ENCODE peak calls at places on chromosomes 7 and 10, in four cellular contexts. Y is PC-3; N is GM23248; O is effector memory CD4-positive, alpha-beta T cell. A is an unnamed sample. For H3K4me1, the result is how much of the 10 kb centered on the place peaks cover.

GRCh38 chr10:70306168-70306705 is 22.4 kb upstream of the NPFFR1 start:
- DNase-seq in Y (no peak), N (no peak), O (no peak), A (no peak)

GRCh38 chr10:21278491-21279216 is 246.8 kb downstream of the SKIDA1 start:
- DNase-seq in Y (peak), N (peak), O (no peak), A (peak)

GRCh38 chr7:77540402-77540822 is 3.3 kb downstream of the PTPN12 start:
- DNase-seq in Y (no peak), N (no peak), O (no peak), A (no peak)

GRCh38 chr10:34737772-34738169 is 77.3 kb downstream of the PARD3 start:
- DNase-seq in Y (no peak), N (no peak), O (no peak), A (no peak)

GRCh38 chr7:132450188-132450587 is 126.1 kb downstream of the PLXNA4 start:
- DNase-seq in Y (no peak), N (no peak), O (no peak), A (no peak)

GRCh38 chr10:93072713-93073538 is 767 bp upstream of the CYP26A1 start:
- DNase-seq in Y (no peak), N (peak), O (no peak), A (no peak)

GRCh38 chr7:72754312-72754711 is 73.7 kb downstream of the TYW1B start:
- DNase-seq in Y (no peak), N (no peak), O (no peak), A (no peak)

GRCh38 chr10:15718495-15719061 is 1.1 kb downstream of the ITGA8 start:
- DNase-seq in Y (no peak), N (no peak), O (no peak), A (peak)

GRCh38 chr10:19466709-19467108 is 349.5 kb upstream of the PLXDC2 start:
- DNase-seq in Y (no peak), N (no peak), O (no peak), A (no peak)

GRCh38 chr7:26948617-26949118 is 84.3 kb upstream of the SKAP2 start:
- DNase-seq in Y (no peak), N (no peak), O (no peak), A (no peak)

GRCh38 chr7:54985405-54986360 is 33.1 kb upstream of the EGFR start:
- DNase-seq in Y (peak), N (peak), O (no peak), A (peak)

GRCh38 chr7:43249808-43250145 is 137.3 kb downstream of the HECW1 start:
- DNase-seq in Y (no peak), N (peak), O (no peak), A (no peak)

GRCh38 chr7:6106140-6106904 is 75.1 kb downstream of the ANKRD61 start:
- DNase-seq in Y (peak), N (peak), O (no peak), A (peak)

GRCh38 chr10:99906470-99906869 is 103.3 kb downstream of the DNMBP start:
- DNase-seq in Y (no peak), N (peak), O (no peak), A (no peak)

GRCh38 chr7:126443951-126444350 is 808.8 kb downstream of the GRM8 start:
- DNase-seq in Y (no peak), N (no peak), O (no peak), A (no peak)

GRCh38 chr7:34041716-34042115 is 136.4 kb downstream of the BMPER start:
- DNase-seq in Y (no peak), N (peak), O (no peak), A (no peak)

GRCh38 chr10:96516337-96516736 is 2.6 kb upstream of the TLL2 start:
- DNase-seq in Y (no peak), N (no peak), O (no peak), A (no peak)

GRCh38 chr10:130254168-130255061 is 118.2 kb downstream of the GLRX3 start:
- DNase-seq in Y (no peak), N (no peak), O (no peak), A (peak)

GRCh38 chr7:101804087-101804631 is 13.3 kb upstream of the CUX1 start:
- DNase-seq in Y (no peak), N (peak), O (no peak), A (no peak)

GRCh38 chr7:33813331-33813730 is 92.0 kb upstream of the BMPER start:
- DNase-seq in Y (no peak), N (no peak), O (no peak), A (no peak)

GRCh38 chr10:133097418-133097817 is 9.7 kb downstream of the ADGRA1 start:
- DNase-seq in Y (no peak), N (no peak), O (no peak), A (no peak)

GRCh38 chr7:83492802-83493201 is 156.1 kb downstream of the SEMA3E start:
- DNase-seq in Y (no peak), N (no peak), O (no peak), A (no peak)

GRCh38 chr7:33710608-33711007 is 194.7 kb upstream of the BMPER start:
- DNase-seq in Y (no peak), N (peak), O (no peak), A (no peak)

GRCh38 chr10:8898745-8899330 is 844.4 kb downstream of the GATA3 start:
- DNase-seq in Y (no peak), N (no peak), O (no peak), A (no peak)

GRCh38 chr7:44103941-44104879 is at the start of gene AEBP1:
- DNase-seq in Y (no peak), N (peak), O (no peak), A (peak)

GRCh38 chr10:58588673-58589265 is 76.1 kb downstream of the BICC1 start:
- DNase-seq in Y (peak), N (no peak), O (no peak), A (no peak)

GRCh38 chr10:87503892-87504291 is 801 bp upstream of the MINPP1 start:
- DNase-seq in Y (no peak), N (peak), O (no peak), A (peak)

GRCh38 chr7:19177269-19177668 is 32.0 kb upstream of the FERD3L start:
- DNase-seq in Y (peak), N (peak), O (no peak), A (no peak)

GRCh38 chr10:21953585-21954057 is 49.9 kb downstream of the DNAJC1 start:
- DNase-seq in Y (peak), N (peak), O (no peak), A (peak)

GRCh38 chr7:69796421-69796820 is 198.1 kb downstream of the AUTS2 start:
- DNase-seq in Y (no peak), N (no peak), O (no peak), A (no peak)

GRCh38 chr10:131739201-131739600 is 161.6 kb upstream of the PPP2R2D start:
- DNase-seq in Y (no peak), N (no peak), O (no peak), A (no peak)

GRCh38 chr7:38862666-38863065 is 46.3 kb downstream of the VPS41 start:
- DNase-seq in Y (no peak), N (no peak), O (no peak), A (no peak)

GRCh38 chr10:3761111-3761686 is 23.8 kb downstream of the KLF6 start:
- DNase-seq in Y (peak), N (no peak), O (no peak), A (no peak)

GRCh38 chr7:158066085-158066484 is 521.5 kb downstream of the PTPRN2 start:
- DNase-seq in Y (no peak), N (no peak), O (no peak), A (no peak)

GRCh38 chr10:3944591-3944990 is 159.6 kb upstream of the KLF6 start:
- DNase-seq in Y (no peak), N (no peak), O (no peak), A (no peak)

GRCh38 chr7:50335795-50336754 is 31.6 kb downstream of the IKZF1 start:
- DNase-seq in Y (no peak), N (no peak), O (peak), A (no peak)

DNA sequence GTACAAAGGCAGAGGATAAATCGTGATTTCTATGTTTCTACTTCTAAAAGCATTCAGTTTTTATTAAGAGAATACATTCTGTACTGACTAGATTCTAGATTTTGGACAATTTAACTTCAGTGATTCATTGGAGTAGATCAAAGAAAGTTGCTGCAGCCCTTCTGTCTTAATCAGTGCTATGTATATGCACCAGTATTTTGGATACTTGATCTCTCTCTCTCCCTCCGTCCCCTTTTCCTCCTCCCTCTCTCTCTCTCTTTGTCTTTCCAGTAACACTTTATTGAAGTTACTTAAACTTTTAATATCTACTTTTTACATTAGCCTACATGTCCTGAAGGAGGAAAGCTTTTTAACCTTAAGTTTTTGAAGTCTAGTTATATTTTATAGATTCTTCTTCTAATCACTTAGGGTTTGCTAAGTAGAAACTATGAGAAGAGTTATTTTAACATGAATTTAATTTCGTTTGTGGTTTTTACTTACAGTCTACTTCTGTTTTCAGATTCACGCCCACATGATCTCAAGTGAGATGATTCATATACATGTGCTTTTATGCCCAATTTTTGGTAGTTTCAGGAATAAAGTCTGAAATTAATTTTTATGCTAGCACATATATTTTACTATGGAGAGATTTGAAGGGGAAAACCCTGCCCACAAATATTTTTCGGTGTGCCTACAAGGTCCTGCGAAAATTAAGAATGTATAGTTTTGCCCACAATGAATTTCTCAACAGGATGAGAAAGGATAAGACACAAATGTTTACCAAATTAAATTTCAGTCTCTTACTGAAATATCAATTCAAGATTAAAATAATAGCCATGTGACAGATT is 9.1 kb downstream of the MDFIC start:
- DNase-seq in Y (no peak), N (peak), O (no peak), A (peak)
- H3K4me1 ChIP-seq in Y (under half), N (half or more), O (under half), A (half or more)

DNA sequence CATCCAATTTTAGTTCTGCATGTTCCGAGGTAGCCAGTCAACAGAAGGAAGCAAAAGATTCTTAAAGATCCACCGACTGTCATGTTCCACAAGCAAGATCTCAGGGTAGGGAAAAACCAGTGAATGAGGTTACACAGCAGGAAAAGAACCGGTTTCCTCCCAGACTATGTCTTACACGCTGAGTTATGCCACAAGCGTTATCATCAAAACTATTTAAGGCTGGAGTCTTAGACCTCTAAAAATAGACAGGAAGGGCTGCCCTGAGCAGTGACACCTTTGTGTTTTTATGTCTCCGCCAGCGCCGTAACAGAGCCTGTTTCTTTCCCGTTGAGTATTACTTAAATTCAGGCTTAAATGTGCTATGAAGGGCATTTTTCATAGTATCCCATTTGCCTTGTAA is 48.3 kb downstream of the PROSER2 start:
- DNase-seq in Y (no peak), N (no peak), O (no peak), A (no peak)
- H3K4me3 ChIP-seq in Y (no peak), N (no peak), O (no peak), A (no peak)

GRCh38 chr10:89278034-89278535 is 23.8 kb upstream of the IFIT2 start:
- DNase-seq in Y (peak), N (peak), O (no peak), A (peak)
- H3K4me1 ChIP-seq in Y (half or more), N (half or more), O (under half), A (half or more)

GRCh38 chr10:27035163-27035562 is 65.1 kb downstream of the ANKRD26 start:
- DNase-seq in Y (no peak), N (no peak), O (no peak), A (no peak)
- H3K4me3 ChIP-seq in Y (no peak), N (no peak), O (no peak), A (no peak)

GRCh38 chr7:105035349-105035748 is 21.3 kb downstream of the KMT2E start:
- DNase-seq in Y (no peak), N (no peak), O (no peak), A (no peak)

GRCh38 chr7:105032553-105033214 is 18.7 kb downstream of the KMT2E start:
- DNase-seq in Y (no peak), N (no peak), O (no peak), A (no peak)

GRCh38 chr7:105037319-105037718 is 23.3 kb downstream of the KMT2E start:
- DNase-seq in Y (no peak), N (no peak), O (no peak), A (no peak)

DNA sequence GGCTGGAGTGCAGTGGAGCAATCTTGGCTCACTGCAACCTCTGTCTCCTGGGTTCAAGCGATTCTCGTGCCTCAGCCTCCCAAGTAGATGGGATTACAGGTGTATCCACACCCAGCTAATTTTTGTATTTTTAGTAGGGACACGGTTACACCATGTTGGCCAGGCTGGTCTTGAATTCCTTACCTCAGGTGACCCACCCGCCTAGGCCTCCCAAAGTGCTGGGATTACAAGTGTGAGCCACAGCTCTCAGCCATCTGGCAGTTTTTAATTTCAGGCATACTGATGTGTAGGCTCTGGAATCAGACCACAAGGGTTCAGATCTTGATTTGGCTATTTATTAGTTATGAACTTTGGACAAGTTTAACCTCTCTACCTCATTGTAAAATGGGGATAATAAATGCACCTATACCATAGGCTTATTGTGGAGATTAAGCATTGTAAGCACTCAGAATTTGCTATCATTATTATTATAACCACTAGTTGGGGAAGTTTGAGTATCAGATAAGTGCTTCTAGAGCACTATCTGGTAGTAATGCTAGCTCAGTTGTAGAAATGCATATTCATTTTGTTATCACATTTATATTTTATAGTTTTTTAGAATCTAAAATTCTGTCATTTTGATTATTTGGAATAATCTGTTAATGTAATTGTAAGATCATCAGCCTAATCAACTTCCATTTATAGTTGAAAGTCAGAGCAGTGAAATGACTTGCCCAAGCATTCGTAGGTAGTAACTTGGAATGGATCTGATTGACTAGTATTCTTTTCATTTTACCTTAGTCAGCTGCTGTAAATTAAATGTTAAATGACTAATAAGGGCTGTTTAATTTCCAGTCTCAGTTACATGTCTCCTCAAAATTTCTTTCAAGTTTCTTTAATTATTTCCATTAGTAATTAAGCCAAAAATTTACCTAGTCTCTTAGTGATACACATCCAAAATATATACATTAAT is 22.5 kb downstream of the KMT2E start:
- DNase-seq in Y (no peak), N (no peak), O (no peak), A (no peak)
- H3K4me1 ChIP-seq in Y (under half), N (under half), O (under half), A (under half)

GRCh38 chr7:99944508-99945070 is 15.2 kb upstream of the GJC3 start:
- DNase-seq in Y (no peak), N (no peak), O (no peak), A (no peak)
- H3K4me3 ChIP-seq in Y (no peak), N (no peak), O (no peak), A (no peak)

GRCh38 chr10:110498982-110499795 is 1.5 kb downstream of the DUSP5 start:
- DNase-seq in Y (peak), N (peak), O (peak), A (peak)

GRCh38 chr10:110499796-110500514 is 2.2 kb downstream of the DUSP5 start:
- DNase-seq in Y (no peak), N (peak), O (no peak), A (no peak)

GRCh38 chr10:110502072-110502845 is 4.6 kb downstream of the DUSP5 start:
- DNase-seq in Y (no peak), N (no peak), O (no peak), A (no peak)

GRCh38 chr10:110501142-110501937 is 3.6 kb downstream of the DUSP5 start:
- DNase-seq in Y (peak), N (peak), O (no peak), A (peak)

DNA sequence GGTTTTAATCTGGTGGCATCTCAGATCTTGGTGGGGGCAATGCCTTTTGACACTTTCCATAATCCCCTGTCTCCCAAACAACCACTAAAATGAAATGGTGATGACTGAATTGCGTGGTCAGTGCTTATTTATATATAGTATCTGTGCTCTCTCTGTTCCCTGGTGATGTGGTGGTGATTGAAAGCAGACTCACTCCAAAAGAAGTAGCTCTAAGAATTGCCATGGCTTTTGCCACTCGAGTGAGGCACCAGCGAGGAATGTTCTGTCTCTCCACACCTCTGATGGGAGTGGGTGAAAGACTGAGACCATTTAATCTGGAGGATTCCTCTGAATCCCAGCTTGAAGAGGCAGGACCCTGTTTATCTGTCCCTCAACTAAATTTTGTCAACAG is 2.8 kb downstream of the DUSP5 start:
- DNase-seq in Y (peak), N (peak), O (no peak), A (peak)
- H3K4me1 ChIP-seq in Y (under half), N (half or more), O (half or more), A (half or more)

A was measured in adipocyte.